ENCODE peak calls at places on chromosomes 5 and 9, in four cellular contexts. One of them, this sample, is unnamed.

GRCh38 chr5:159732220-159732619 is 184.1 kb upstream of the ADRA1B start:
- DNase-seq in stimulated activated CD8-positive, alpha-beta memory T cell treated with anti-CD3 and anti-CD28 coated beads, Interleukin-7, amount 100 ng/mL, for 1 hour: no peak
- DNase-seq in posterior vena cava: no peak
- DNase-seq in NCI-H1105: no peak
- DNase-seq in this sample: no peak

GRCh38 chr5:133581918-133582317 is 30.4 kb downstream of the FSTL4 start:
- DNase-seq in stimulated activated CD8-positive, alpha-beta memory T cell treated with anti-CD3 and anti-CD28 coated beads, Interleukin-7, amount 100 ng/mL, for 1 hour: no peak
- DNase-seq in posterior vena cava: no peak
- DNase-seq in NCI-H1105: peak; percentile 26
- DNase-seq in this sample: peak; percentile 2

GRCh38 chr9:113922160-113922559 is 46.1 kb downstream of the ZNF618 start:
- DNase-seq in stimulated activated CD8-positive, alpha-beta memory T cell treated with anti-CD3 and anti-CD28 coated beads, Interleukin-7, amount 100 ng/mL, for 1 hour: no peak
- DNase-seq in posterior vena cava: no peak
- DNase-seq in NCI-H1105: no peak
- DNase-seq in this sample: no peak

GRCh38 chr5:179344301-179345178 is 721 bp downstream of the ADAMTS2 start:
- DNase-seq in stimulated activated CD8-positive, alpha-beta memory T cell treated with anti-CD3 and anti-CD28 coated beads, Interleukin-7, amount 100 ng/mL, for 1 hour: no peak
- DNase-seq in posterior vena cava: no peak
- DNase-seq in NCI-H1105: no peak
- DNase-seq in this sample: no peak

GRCh38 chr5:27403248-27403882 is 365.0 kb upstream of the CDH9 start:
- DNase-seq in stimulated activated CD8-positive, alpha-beta memory T cell treated with anti-CD3 and anti-CD28 coated beads, Interleukin-7, amount 100 ng/mL, for 1 hour: no peak
- DNase-seq in posterior vena cava: no peak
- DNase-seq in NCI-H1105: no peak
- DNase-seq in this sample: no peak

GRCh38 chr5:177448244-177448950 is 1.8 kb downstream of the PRR7 start:
- DNase-seq in stimulated activated CD8-positive, alpha-beta memory T cell treated with anti-CD3 and anti-CD28 coated beads, Interleukin-7, amount 100 ng/mL, for 1 hour: no peak
- DNase-seq in posterior vena cava: no peak
- DNase-seq in NCI-H1105: no peak
- DNase-seq in this sample: no peak

GRCh38 chr5:172179032-172179989 is 8.7 kb downstream of the STK10 start:
- DNase-seq in stimulated activated CD8-positive, alpha-beta memory T cell treated with anti-CD3 and anti-CD28 coated beads, Interleukin-7, amount 100 ng/mL, for 1 hour: no peak
- DNase-seq in posterior vena cava: peak; percentile 52
- DNase-seq in NCI-H1105: no peak
- DNase-seq in this sample: no peak

GRCh38 chr5:71883745-71884103 is 164.6 kb downstream of the CARTPT start:
- DNase-seq in stimulated activated CD8-positive, alpha-beta memory T cell treated with anti-CD3 and anti-CD28 coated beads, Interleukin-7, amount 100 ng/mL, for 1 hour: no peak
- DNase-seq in posterior vena cava: no peak
- DNase-seq in NCI-H1105: no peak
- DNase-seq in this sample: no peak

GRCh38 chr9:127538849-127539258 is 73.2 kb upstream of the STXBP1 start:
- DNase-seq in stimulated activated CD8-positive, alpha-beta memory T cell treated with anti-CD3 and anti-CD28 coated beads, Interleukin-7, amount 100 ng/mL, for 1 hour: no peak
- DNase-seq in posterior vena cava: no peak
- DNase-seq in NCI-H1105: no peak
- DNase-seq in this sample: no peak

GRCh38 chr5:134769206-134769605 is 10.6 kb downstream of the DDX46 start:
- DNase-seq in stimulated activated CD8-positive, alpha-beta memory T cell treated with anti-CD3 and anti-CD28 coated beads, Interleukin-7, amount 100 ng/mL, for 1 hour: no peak
- DNase-seq in posterior vena cava: no peak
- DNase-seq in NCI-H1105: no peak
- DNase-seq in this sample: no peak

GRCh38 chr9:16413509-16414016 is 456.9 kb downstream of the BNC2 start:
- DNase-seq in stimulated activated CD8-positive, alpha-beta memory T cell treated with anti-CD3 and anti-CD28 coated beads, Interleukin-7, amount 100 ng/mL, for 1 hour: no peak
- DNase-seq in posterior vena cava: no peak
- DNase-seq in NCI-H1105: no peak
- DNase-seq in this sample: no peak

This sample was measured in DMS79 treated with DMSO at 0.1 percent for 48 hours.